ENCODE peak calls at places on chromosomes 1 and 21, in six cellular contexts. R, X, Z, N, A and V are unnamed samples.

GRCh38 chr1:193729429-193729828 is 543.0 kb upstream of the B3GALT2 start:
- DNase-seq in R (no peak), X (no peak), Z (no peak), N (no peak), A (no peak), V (no peak)

GRCh38 chr1:44919387-44919786 is 67.0 kb downstream of the EIF2B3 start:
- DNase-seq in R (no peak), X (no peak), Z (no peak), N (no peak), A (peak), V (no peak)

GRCh38 chr1:88684482-88685238 is 587 bp downstream of the PKN2 start:
- DNase-seq in R (peak), X (peak), Z (no peak), N (no peak), A (peak), V (peak)

GRCh38 chr1:37354876-37355275 is 119.5 kb upstream of the ZC3H12A start:
- DNase-seq in R (no peak), X (no peak), Z (no peak), N (no peak), A (no peak), V (no peak)

GRCh38 chr1:155974208-155975165 is 3.9 kb downstream of the ARHGEF2 start:
- DNase-seq in R (no peak), X (no peak), Z (no peak), N (no peak), A (no peak), V (no peak)

GRCh38 chr1:118304722-118305344 is 119.8 kb upstream of the SPAG17 start:
- DNase-seq in R (no peak), X (no peak), Z (no peak), N (no peak), A (peak), V (no peak)

GRCh38 chr21:33811147-33812024 is 104.2 kb downstream of the ATP5PO start:
- DNase-seq in R (no peak), X (no peak), Z (no peak), N (no peak), A (no peak), V (peak)

GRCh38 chr1:36947384-36947783 is 86.9 kb downstream of the GRIK3 start:
- DNase-seq in R (no peak), X (no peak), Z (no peak), N (no peak), A (no peak), V (no peak)

GRCh38 chr21:44582980-44583799 is 2.8 kb upstream of the KRTAP10-5 start:
- DNase-seq in R (no peak), X (no peak), Z (no peak), N (no peak), A (no peak), V (no peak)

GRCh38 chr1:20717452-20718342 is at the start of gene KIF17:
- DNase-seq in R (peak), X (peak), Z (peak), N (peak), A (peak), V (peak)

GRCh38 chr1:152188673-152189591 is 29.9 kb upstream of the RPTN start:
- DNase-seq in R (peak), X (peak), Z (peak), N (peak), A (peak), V (peak)

GRCh38 chr1:17161137-17161700 is 42.0 kb upstream of the PADI2 start:
- DNase-seq in R (no peak), X (no peak), Z (no peak), N (peak), A (peak), V (peak)

GRCh38 chr1:175319112-175319911 is 126.7 kb upstream of the KIAA0040 start:
- DNase-seq in R (peak), X (peak), Z (peak), N (peak), A (peak), V (peak)

GRCh38 chr1:205530116-205530515 is 25.6 kb downstream of the CDK18 start:
- DNase-seq in R (no peak), X (no peak), Z (no peak), N (no peak), A (no peak), V (no peak)

GRCh38 chr1:209246660-209247059 is 336.9 kb upstream of the CAMK1G start:
- DNase-seq in R (no peak), X (no peak), Z (no peak), N (no peak), A (peak), V (no peak)

GRCh38 chr1:21724570-21724969 is 55.4 kb upstream of the RAP1GAP start:
- DNase-seq in R (no peak), X (no peak), Z (no peak), N (no peak), A (no peak), V (no peak)

GRCh38 chr1:61052393-61053280 is 29.7 kb upstream of the NFIA start:
- DNase-seq in R (no peak), X (no peak), Z (no peak), N (no peak), A (no peak), V (peak)

GRCh38 chr21:16305686-16306085 is 575.9 kb downstream of the USP25 start:
- DNase-seq in R (no peak), X (no peak), Z (no peak), N (no peak), A (peak), V (no peak)

GRCh38 chr1:94883688-94884087 is 43.2 kb downstream of the CNN3 start:
- DNase-seq in R (no peak), X (no peak), Z (no peak), N (no peak), A (peak), V (peak)

GRCh38 chr1:91750398-91750996 is 135.5 kb downstream of the TGFBR3 start:
- DNase-seq in R (no peak), X (no peak), Z (no peak), N (no peak), A (peak), V (no peak)

GRCh38 chr1:163668472-163668871 is 346.7 kb downstream of the NUF2 start:
- DNase-seq in R (no peak), X (no peak), Z (no peak), N (no peak), A (no peak), V (no peak)

GRCh38 chr1:7869136-7869905 is 16.5 kb upstream of the UTS2 start:
- DNase-seq in R (no peak), X (no peak), Z (no peak), N (no peak), A (no peak), V (no peak)

GRCh38 chr1:87794788-87795614 is 466.3 kb downstream of the LMO4 start:
- DNase-seq in R (no peak), X (no peak), Z (no peak), N (no peak), A (peak), V (no peak)

GRCh38 chr1:27536767-27537166 is 46.8 kb upstream of the WASF2 start:
- DNase-seq in R (no peak), X (no peak), Z (no peak), N (no peak), A (peak), V (no peak)

GRCh38 chr1:33563702-33564101 is 91.3 kb downstream of the ZSCAN20 start:
- DNase-seq in R (no peak), X (no peak), Z (no peak), N (no peak), A (no peak), V (no peak)